ENCODE peak calls at places on chromosomes 6 and 20, in four cellular contexts. I is RCC 7860, A is HTR-8/SVneo, L is mucosa of descending colon. U is an unnamed sample.

GRCh38 chr20:9919271-9920014 is 80.6 kb upstream of the PAK5 start:
- DNase-seq in I (no peak), A (no peak), L (no peak), U (no peak)

GRCh38 chr6:169866140-169866534 is 114.7 kb downstream of the ERMARD start:
- DNase-seq in A (no peak), I (no peak), L (no peak), U (peak; percentile 38)

GRCh38 chr6:139544699-139545052 is 170.2 kb upstream of the CITED2 start:
- DNase-seq in I (no peak), L (no peak), A (no peak), U (no peak)

GRCh38 chr20:16699287-16699686 is 30.5 kb upstream of the SNRPB2 start:
- DNase-seq in I (no peak), A (no peak), L (no peak), U (no peak)

GRCh38 chr6:130069471-130069870 is 51.1 kb downstream of the L3MBTL3 start:
- DNase-seq in A (no peak), I (no peak), L (no peak), U (no peak)

GRCh38 chr20:32195581-32195980 is 12.0 kb downstream of the PLAGL2 start:
- DNase-seq in I (no peak), A (no peak), L (no peak), U (no peak)

GRCh38 chr20:37538003-37538402 is 10.3 kb upstream of the BLCAP start:
- DNase-seq in I (no peak), A (no peak), L (no peak), U (no peak)

GRCh38 chr20:341682-342081 is 5.2 kb upstream of the NRSN2 start:
- DNase-seq in A (no peak), I (peak; percentile 91), L (no peak), U (peak; percentile 43)

GRCh38 chr6:166860392-166860791 is 96.0 kb downstream of the RNASET2 start:
- DNase-seq in L (no peak), I (no peak), A (no peak), U (no peak)

GRCh38 chr6:146913842-146914562 is 290.2 kb upstream of the STXBP5 start:
- DNase-seq in L (peak; percentile 19), I (peak; percentile 98), A (peak; percentile 62), U (peak; percentile 97)

GRCh38 chr20:38001173-38001875 is 31.9 kb downstream of the TTI1 start:
- DNase-seq in I (peak; percentile 65), L (no peak), A (peak; percentile 47), U (no peak)

GRCh38 chr6:42260972-42261371 is 43.3 kb upstream of the MRPS10 start:
- DNase-seq in I (no peak), A (peak; percentile 70), L (peak; percentile 42), U (peak; percentile 36)

GRCh38 chr6:137976430-137976829 is 109.4 kb downstream of the TNFAIP3 start:
- DNase-seq in I (no peak), A (no peak), L (no peak), U (no peak)

GRCh38 chr6:70547313-70547712 is 19.4 kb upstream of the SDHAF4 start:
- DNase-seq in L (no peak), I (no peak), A (no peak), U (no peak)

GRCh38 chr6:33695451-33695855 is 16.0 kb downstream of the UQCC2 start:
- DNase-seq in I (no peak), L (no peak), A (no peak), U (no peak)

GRCh38 chr6:41901882-41902519 is 6.8 kb upstream of the USP49 start:
- DNase-seq in A (no peak), L (peak; percentile 39), I (no peak), U (no peak)

GRCh38 chr6:158910484-158911075 is 89.4 kb downstream of the RSPH3 start:
- DNase-seq in L (no peak), I (no peak), A (no peak), U (no peak)

GRCh38 chr6:31652925-31653724 is 664 bp upstream of the BAG6 start:
- DNase-seq in I (no peak), A (peak; percentile 90), L (no peak), U (peak; percentile 92)

GRCh38 chr6:149831380-149831820 is 32.8 kb downstream of the LRP11 start:
- DNase-seq in I (no peak), L (no peak), A (no peak), U (peak; percentile 72)

GRCh38 chr6:1872649-1873131 is 263.0 kb downstream of the FOXC1 start:
- DNase-seq in A (peak; percentile 5), I (no peak), L (no peak), U (peak; percentile 60)

GRCh38 chr6:12522347-12522746 is 194.2 kb upstream of the PHACTR1 start:
- DNase-seq in A (no peak), I (peak; percentile 62), L (no peak), U (no peak)

GRCh38 chr6:17600527-17601388 is 656 bp downstream of the FAM8A1 start:
- DNase-seq in L (peak; percentile 49), A (peak; percentile 25), I (no peak), U (peak; percentile 49)

GRCh38 chr6:7919871-7920270 is 9.3 kb upstream of the TXNDC5 start:
- DNase-seq in A (peak; percentile 26), L (no peak), I (peak; percentile 58), U (no peak)

GRCh38 chr20:48295966-48296421 is 510.7 kb upstream of the SULF2 start:
- DNase-seq in L (peak; percentile 9), A (no peak), I (peak; percentile 72), U (no peak)

GRCh38 chr6:70110128-70111022 is 192.5 kb downstream of the COL9A1 start:
- DNase-seq in A (no peak), I (no peak), L (no peak), U (no peak)

GRCh38 chr20:24896984-24897383 is 52.1 kb upstream of the CST7 start:
- DNase-seq in L (no peak), A (no peak), I (no peak), U (no peak)

GRCh38 chr20:34974246-34974645 is 18.6 kb downstream of the MYH7B start:
- DNase-seq in L (no peak), I (no peak), A (no peak), U (no peak)

GRCh38 chr20:60009826-60010616 is 51.8 kb downstream of the CDH26 start:
- DNase-seq in I (no peak), L (no peak), A (no peak), U (no peak)

GRCh38 chr6:36963451-36964290 is 9.1 kb downstream of the PI16 start:
- DNase-seq in I (no peak), A (no peak), L (no peak), U (no peak)

GRCh38 chr20:49384437-49385434 is 97.7 kb downstream of the KCNB1 start:
- DNase-seq in L (peak; percentile 81), A (peak; percentile 89), I (no peak), U (peak; percentile 56)

GRCh38 chr20:46694484-46694883 is 5.2 kb upstream of the TP53RK start:
- DNase-seq in I (no peak), L (no peak), A (peak; percentile 60), U (no peak)

GRCh38 chr6:120077489-120077888 is 727.9 kb upstream of the MAN1A1 start:
- DNase-seq in A (no peak), L (peak; percentile 13), I (no peak), U (no peak)

GRCh38 chr6:167703781-167704180 is 122.9 kb upstream of the AFDN start:
- DNase-seq in A (no peak), I (no peak), L (no peak), U (no peak)

GRCh38 chr6:130424704-130425103 is 58.9 kb downstream of the TMEM200A start:
- DNase-seq in I (no peak), L (no peak), A (no peak), U (no peak)

GRCh38 chr6:144460224-144461095 is 175.3 kb downstream of the UTRN start:
- DNase-seq in A (no peak), I (no peak), L (no peak), U (no peak)

GRCh38 chr20:58197185-58197469 is 31.3 kb downstream of the ANKRD60 start:
- DNase-seq in L (no peak), I (no peak), A (no peak), U (no peak)

GRCh38 chr6:33929575-33930288 is 125.9 kb upstream of the MLN start:
- DNase-seq in A (no peak), I (no peak), L (peak; percentile 30), U (no peak)

U was measured in SJSA1.